ENCODE peak calls at places on chromosomes 11 and 22, in four cellular contexts. One of them, this sample, is unnamed. For H3K4me1, the result is how much of the 10 kb centered on the place peaks cover.

GRCh38 chr22:50548046-50548912 is 2.6 kb downstream of the KLHDC7B start:
- DNase-seq in neuronal stem cell: no peak
- DNase-seq in DND-41: peak
- DNase-seq in adrenal gland: no peak
- DNase-seq in this sample: no peak

GRCh38 chr22:29043906-29044575 is 17.6 kb downstream of the C22orf31 start:
- DNase-seq in neuronal stem cell: no peak
- DNase-seq in DND-41: no peak
- DNase-seq in adrenal gland: no peak
- DNase-seq in this sample: no peak

GRCh38 chr11:559712-560304 is 730 bp downstream of the LMNTD2 start:
- DNase-seq in neuronal stem cell: no peak
- DNase-seq in DND-41: no peak
- DNase-seq in adrenal gland: no peak
- DNase-seq in this sample: no peak

GRCh38 chr11:29780756-29781155 is 236.1 kb downstream of the KCNA4 start:
- DNase-seq in neuronal stem cell: no peak
- DNase-seq in DND-41: peak
- DNase-seq in adrenal gland: no peak
- DNase-seq in this sample: no peak

GRCh38 chr11:96311120-96311568 is 31.9 kb downstream of the MAML2 start:
- DNase-seq in neuronal stem cell: no peak
- DNase-seq in DND-41: no peak
- DNase-seq in adrenal gland: no peak
- DNase-seq in this sample: peak

GRCh38 chr11:47348859-47349258 is 3.6 kb downstream of the MYBPC3 start:
- DNase-seq in neuronal stem cell: no peak
- DNase-seq in DND-41: peak
- DNase-seq in adrenal gland: peak
- DNase-seq in this sample: no peak

GRCh38 chr22:20165913-20166312 is 15.1 kb upstream of the CCDC188 start:
- DNase-seq in neuronal stem cell: no peak
- DNase-seq in DND-41: no peak
- DNase-seq in adrenal gland: no peak
- DNase-seq in this sample: no peak

GRCh38 chr11:85717360-85717927 is 31.4 kb upstream of the CCDC89 start:
- DNase-seq in neuronal stem cell: no peak
- DNase-seq in DND-41: no peak
- DNase-seq in adrenal gland: no peak
- DNase-seq in this sample: no peak

GRCh38 chr11:126415669-126416420 is 60.4 kb downstream of the ST3GAL4 start:
- DNase-seq in neuronal stem cell: no peak
- DNase-seq in DND-41: no peak
- DNase-seq in adrenal gland: peak
- DNase-seq in this sample: peak

GRCh38 chr11:118427707-118428106 is 8.6 kb upstream of the KMT2A start:
- DNase-seq in neuronal stem cell: no peak
- DNase-seq in DND-41: no peak
- DNase-seq in adrenal gland: no peak
- DNase-seq in this sample: no peak

GRCh38 chr22:42519544-42520237 is at the start of gene RRP7A:
- DNase-seq in neuronal stem cell: peak
- DNase-seq in DND-41: peak
- DNase-seq in adrenal gland: peak
- DNase-seq in this sample: peak

GRCh38 chr11:12666905-12667304 is 7.3 kb upstream of the TEAD1 start:
- DNase-seq in neuronal stem cell: no peak
- DNase-seq in DND-41: no peak
- DNase-seq in adrenal gland: no peak
- DNase-seq in this sample: no peak

GRCh38 chr11:17208257-17208999 is 642 bp upstream of the PIK3C2A start:
- DNase-seq in neuronal stem cell: peak
- DNase-seq in DND-41: no peak
- DNase-seq in adrenal gland: peak
- DNase-seq in this sample: peak

GRCh38 chr22:36902143-36902911 is 11.1 kb upstream of the CSF2RB start:
- DNase-seq in neuronal stem cell: no peak
- DNase-seq in DND-41: no peak
- DNase-seq in adrenal gland: no peak
- DNase-seq in this sample: no peak

GRCh38 chr11:47433157-47433556 is 6.9 kb upstream of the PSMC3 start:
- DNase-seq in neuronal stem cell: no peak
- DNase-seq in DND-41: no peak
- DNase-seq in adrenal gland: peak
- DNase-seq in this sample: no peak

GRCh38 chr11:12220305-12220704 is 109.9 kb downstream of the MICAL2 start:
- DNase-seq in neuronal stem cell: no peak
- DNase-seq in DND-41: no peak
- DNase-seq in adrenal gland: no peak
- DNase-seq in this sample: no peak

GRCh38 chr11:100939581-100939980 is 190.0 kb downstream of the PGR start:
- DNase-seq in neuronal stem cell: no peak
- DNase-seq in DND-41: no peak
- DNase-seq in adrenal gland: no peak
- DNase-seq in this sample: no peak

GRCh38 chr22:30606455-30607299 is at the start of gene TCN2:
- DNase-seq in neuronal stem cell: peak
- DNase-seq in DND-41: no peak
- DNase-seq in adrenal gland: peak
- DNase-seq in this sample: peak

GRCh38 chr11:1943576-1943975 is 3.6 kb upstream of the MRPL23 start:
- DNase-seq in neuronal stem cell: no peak
- DNase-seq in DND-41: no peak
- DNase-seq in adrenal gland: peak
- DNase-seq in this sample: no peak

GRCh38 chr11:75576445-75577049 is 14.5 kb downstream of the SERPINH1 start:
- DNase-seq in neuronal stem cell: no peak
- DNase-seq in DND-41: no peak
- DNase-seq in adrenal gland: no peak
- DNase-seq in this sample: peak

GRCh38 chr22:37566903-37567798 is 6.9 kb downstream of the CDC42EP1 start:
- DNase-seq in neuronal stem cell: peak
- DNase-seq in DND-41: peak
- DNase-seq in adrenal gland: peak
- DNase-seq in this sample: peak

GRCh38 chr11:88384004-88384677 is 46.6 kb upstream of the CTSC start:
- DNase-seq in neuronal stem cell: no peak
- DNase-seq in DND-41: no peak
- DNase-seq in adrenal gland: no peak
- DNase-seq in this sample: no peak

GRCh38 chr11:55942785-55943392 is 6.7 kb upstream of the OR5I1 start:
- DNase-seq in neuronal stem cell: peak
- DNase-seq in DND-41: no peak
- DNase-seq in adrenal gland: no peak
- DNase-seq in this sample: peak

GRCh38 chr11:2300936-2301630 is 635 bp downstream of the C11orf21 start:
- DNase-seq in neuronal stem cell: no peak
- DNase-seq in DND-41: peak
- DNase-seq in adrenal gland: no peak
- DNase-seq in this sample: no peak

GRCh38 chr11:14234446-14234845 is 124.5 kb downstream of the RRAS2 start:
- DNase-seq in neuronal stem cell: no peak
- DNase-seq in DND-41: no peak
- DNase-seq in adrenal gland: no peak
- DNase-seq in this sample: no peak

GRCh38 chr22:45968751-45969413 is 8.1 kb downstream of the WNT7B start:
- DNase-seq in neuronal stem cell: no peak
- DNase-seq in DND-41: no peak
- DNase-seq in adrenal gland: no peak
- DNase-seq in this sample: no peak

GRCh38 chr11:75571625-75572024 is 9.6 kb downstream of the SERPINH1 start:
- DNase-seq in neuronal stem cell: no peak
- DNase-seq in DND-41: no peak
- DNase-seq in adrenal gland: no peak
- DNase-seq in this sample: no peak

GRCh38 chr11:33264926-33265325 is 7.7 kb downstream of the HIPK3 start:
- DNase-seq in neuronal stem cell: no peak
- DNase-seq in DND-41: no peak
- DNase-seq in adrenal gland: no peak
- DNase-seq in this sample: no peak

GRCh38 chr11:33262016-33262638 is 4.9 kb downstream of the HIPK3 start:
- DNase-seq in neuronal stem cell: no peak
- DNase-seq in DND-41: no peak
- DNase-seq in adrenal gland: no peak
- DNase-seq in this sample: no peak

GRCh38 chr11:33266418-33267215 is 9.4 kb downstream of the HIPK3 start:
- DNase-seq in neuronal stem cell: no peak
- DNase-seq in DND-41: no peak
- DNase-seq in adrenal gland: peak
- DNase-seq in this sample: peak

GRCh38 chr11:33259869-33260268 is 2.7 kb downstream of the HIPK3 start:
- DNase-seq in neuronal stem cell: no peak
- DNase-seq in DND-41: no peak
- DNase-seq in adrenal gland: no peak
- DNase-seq in this sample: no peak

GRCh38 chr11:33263549-33263948 is 6.4 kb downstream of the HIPK3 start:
- DNase-seq in neuronal stem cell: no peak
- DNase-seq in DND-41: no peak
- DNase-seq in adrenal gland: no peak
- DNase-seq in this sample: no peak
- H3K27ac ChIP-seq in neuronal stem cell: no peak
- H3K27ac ChIP-seq in DND-41: no peak
- H3K27ac ChIP-seq in adrenal gland: no peak
- H3K27ac ChIP-seq in this sample: no peak

GRCh38 chr11:66334605-66335442 is 1.4 kb downstream of the RIN1 start:
- DNase-seq in neuronal stem cell: no peak
- DNase-seq in DND-41: no peak
- DNase-seq in adrenal gland: peak
- DNase-seq in this sample: peak

GRCh38 chr11:66337103-66337899 is 1.1 kb upstream of the RIN1 start:
- DNase-seq in neuronal stem cell: no peak
- DNase-seq in DND-41: no peak
- DNase-seq in adrenal gland: peak
- DNase-seq in this sample: no peak

GRCh38 chr11:66338276-66339162 is 2.3 kb upstream of the RIN1 start:
- DNase-seq in neuronal stem cell: no peak
- DNase-seq in DND-41: no peak
- DNase-seq in adrenal gland: peak
- DNase-seq in this sample: no peak

GRCh38 chr11:66335531-66336233 is 552 bp downstream of the RIN1 start:
- DNase-seq in neuronal stem cell: no peak
- DNase-seq in DND-41: no peak
- DNase-seq in adrenal gland: peak
- DNase-seq in this sample: peak

DNA sequence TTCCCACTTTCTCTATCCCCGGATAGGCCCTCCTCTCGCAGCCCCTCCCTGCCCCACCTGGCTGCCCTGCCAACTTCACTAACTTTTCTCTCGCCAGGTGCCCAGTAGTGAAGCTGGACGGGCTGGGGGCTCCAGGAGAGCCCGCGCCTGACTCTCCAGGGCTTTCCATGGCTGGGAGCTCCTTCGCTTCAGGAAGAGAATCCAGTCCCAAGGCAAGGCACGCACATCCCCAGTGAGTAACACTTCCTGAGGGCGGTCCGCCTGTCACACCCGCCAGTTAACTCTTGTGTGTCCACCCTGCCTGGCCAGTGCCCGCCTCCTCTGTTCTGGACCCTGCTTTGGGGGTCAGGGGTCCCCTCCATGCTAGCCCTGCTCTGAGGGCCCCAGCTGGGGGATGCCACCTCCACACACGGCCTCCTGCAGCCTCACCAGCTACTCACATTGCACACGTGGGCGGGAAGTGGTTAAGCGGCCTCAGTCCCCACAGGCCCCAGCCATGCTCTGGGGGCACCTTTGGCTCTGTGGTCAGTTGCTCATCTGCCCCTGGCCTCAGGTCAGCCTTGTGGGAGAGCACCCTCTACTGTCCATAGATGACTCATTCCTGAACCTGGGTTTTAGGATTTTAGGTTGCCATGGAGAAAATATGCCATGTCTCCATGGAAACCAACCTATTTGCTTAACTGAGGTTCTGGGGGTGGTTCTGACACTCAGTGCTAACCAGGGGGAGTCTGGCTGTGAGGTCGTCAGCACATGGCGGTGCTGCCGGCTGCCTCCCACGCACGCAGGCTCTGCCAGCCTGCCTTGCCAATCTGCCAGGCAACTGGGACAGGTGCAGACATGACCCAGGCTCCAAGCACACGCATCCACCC is at the start of gene RIN1:
- DNase-seq in neuronal stem cell: no peak
- DNase-seq in DND-41: no peak
- DNase-seq in adrenal gland: peak
- DNase-seq in this sample: peak
- H3K4me1 ChIP-seq in neuronal stem cell: under half
- H3K4me1 ChIP-seq in DND-41: under half
- H3K4me1 ChIP-seq in adrenal gland: under half
- H3K4me1 ChIP-seq in this sample: under half

GRCh38 chr11:73382747-73383146 is 6.5 kb downstream of the RELT start:
- DNase-seq in neuronal stem cell: no peak
- DNase-seq in DND-41: no peak
- DNase-seq in adrenal gland: no peak
- DNase-seq in this sample: no peak
- H3K27ac ChIP-seq in neuronal stem cell: no peak
- H3K27ac ChIP-seq in DND-41: peak
- H3K27ac ChIP-seq in adrenal gland: no peak
- H3K27ac ChIP-seq in this sample: no peak

GRCh38 chr11:61069427-61069826 is 32.9 kb upstream of the CD5 start:
- DNase-seq in neuronal stem cell: no peak
- DNase-seq in DND-41: no peak
- DNase-seq in adrenal gland: no peak
- DNase-seq in this sample: no peak

GRCh38 chr11:61068581-61068980 is 33.7 kb upstream of the CD5 start:
- DNase-seq in neuronal stem cell: no peak
- DNase-seq in DND-41: no peak
- DNase-seq in adrenal gland: no peak
- DNase-seq in this sample: no peak

GRCh38 chr11:61066645-61067044 is 35.6 kb upstream of the CD5 start:
- DNase-seq in neuronal stem cell: no peak
- DNase-seq in DND-41: no peak
- DNase-seq in adrenal gland: no peak
- DNase-seq in this sample: no peak

GRCh38 chr11:61067782-61068181 is 34.5 kb upstream of the CD5 start:
- DNase-seq in neuronal stem cell: no peak
- DNase-seq in DND-41: no peak
- DNase-seq in adrenal gland: no peak
- DNase-seq in this sample: no peak

DNA sequence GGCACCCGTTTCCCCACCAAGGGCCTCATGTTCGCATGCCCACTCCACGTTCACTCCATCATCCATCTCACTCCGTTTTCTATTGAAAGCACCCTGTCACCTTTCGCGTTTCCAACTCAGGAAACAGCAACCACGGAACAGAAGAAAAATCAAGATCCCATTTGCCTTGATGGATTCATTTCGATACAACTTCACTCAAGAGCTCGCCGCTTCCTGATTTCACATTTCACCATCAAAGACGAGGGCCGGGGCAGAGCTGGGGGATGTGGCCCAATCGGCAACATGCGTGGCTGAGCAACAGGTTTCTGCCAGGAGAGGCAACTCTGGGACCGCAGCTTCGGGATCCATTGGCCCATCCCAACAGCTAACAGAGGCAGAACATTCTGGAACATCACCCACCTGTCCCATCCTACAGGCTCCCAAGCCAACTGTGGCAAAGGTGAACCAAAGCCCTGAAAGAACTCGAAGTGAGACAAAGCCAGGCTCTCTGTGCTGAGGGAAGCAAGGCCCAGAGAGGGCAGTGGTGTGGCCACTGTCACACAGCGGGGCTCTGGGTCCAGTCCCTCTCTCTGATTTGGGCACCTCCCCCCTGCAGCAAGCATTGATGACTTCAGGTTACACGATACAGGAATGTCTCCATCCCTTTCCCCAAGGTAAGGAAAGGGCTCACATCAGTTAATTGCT is 36.2 kb upstream of the CD5 start:
- DNase-seq in neuronal stem cell: no peak
- DNase-seq in DND-41: no peak
- DNase-seq in adrenal gland: no peak
- DNase-seq in this sample: no peak
- H3K4me1 ChIP-seq in neuronal stem cell: under half
- H3K4me1 ChIP-seq in DND-41: under half
- H3K4me1 ChIP-seq in adrenal gland: under half
- H3K4me1 ChIP-seq in this sample: under half

This sample was measured in hepatocyte.